ENCODE peak calls at places on chromosomes 12 and 14, in nine cellular contexts. One of them, this sample, is unnamed.
A peak's percentile ranks its signal among the peaks of the same experiment; 100 is the strongest.

GRCh38 chr14:104394606-104394910 is 185.0 kb upstream of the C14orf180 start:
- DNase-seq in SK-N-SH: no peak
- DNase-seq in K562: no peak
- DNase-seq in GM12878: no peak
- DNase-seq in HCT116: no peak
- DNase-seq in transverse colon: no peak
- DNase-seq in breast epithelium: no peak
- DNase-seq in HL-60: no peak
- DNase-seq in stomach: no peak
- DNase-seq in this sample: no peak

GRCh38 chr12:50453872-50454271 is 50.9 kb upstream of the DIP2B start:
- DNase-seq in transverse colon: no peak
- DNase-seq in HL-60: no peak
- DNase-seq in SK-N-SH: no peak
- DNase-seq in GM12878: no peak
- DNase-seq in HCT116: no peak
- DNase-seq in K562: no peak
- DNase-seq in stomach: no peak
- DNase-seq in breast epithelium: no peak
- DNase-seq in this sample: peak; percentile 81

GRCh38 chr12:32811686-32812392 is 56.1 kb upstream of the YARS2 start:
- DNase-seq in GM12878: no peak
- DNase-seq in K562: no peak
- DNase-seq in HCT116: no peak
- DNase-seq in transverse colon: no peak
- DNase-seq in stomach: no peak
- DNase-seq in SK-N-SH: no peak
- DNase-seq in breast epithelium: no peak
- DNase-seq in HL-60: no peak
- DNase-seq in this sample: no peak

GRCh38 chr12:34294137-34294536 is 271.8 kb downstream of the ALG10 start:
- DNase-seq in SK-N-SH: no peak
- DNase-seq in transverse colon: no peak
- DNase-seq in K562: no peak
- DNase-seq in HCT116: no peak
- DNase-seq in stomach: no peak
- DNase-seq in breast epithelium: peak; percentile 37
- DNase-seq in GM12878: no peak
- DNase-seq in HL-60: no peak
- DNase-seq in this sample: no peak

GRCh38 chr12:62859203-62859799 is 75.6 kb downstream of the PPM1H start:
- DNase-seq in K562: no peak
- DNase-seq in stomach: no peak
- DNase-seq in SK-N-SH: no peak
- DNase-seq in HL-60: no peak
- DNase-seq in breast epithelium: no peak
- DNase-seq in GM12878: no peak
- DNase-seq in HCT116: no peak
- DNase-seq in transverse colon: no peak
- DNase-seq in this sample: no peak

GRCh38 chr14:77598366-77599050 is 17.9 kb downstream of the SPTLC2 start:
- DNase-seq in stomach: no peak
- DNase-seq in GM12878: no peak
- DNase-seq in breast epithelium: no peak
- DNase-seq in HL-60: no peak
- DNase-seq in transverse colon: peak; percentile 37
- DNase-seq in HCT116: no peak
- DNase-seq in K562: no peak
- DNase-seq in SK-N-SH: no peak
- DNase-seq in this sample: no peak

GRCh38 chr12:3437986-3438385 is 53.0 kb upstream of the PRMT8 start:
- DNase-seq in K562: no peak
- DNase-seq in transverse colon: no peak
- DNase-seq in breast epithelium: no peak
- DNase-seq in HCT116: no peak
- DNase-seq in stomach: no peak
- DNase-seq in GM12878: no peak
- DNase-seq in HL-60: no peak
- DNase-seq in SK-N-SH: no peak
- DNase-seq in this sample: no peak

GRCh38 chr14:22333408-22334274 is 255.4 kb downstream of the DAD1 start:
- DNase-seq in stomach: peak; percentile 30
- DNase-seq in SK-N-SH: no peak
- DNase-seq in transverse colon: peak; percentile 15
- DNase-seq in breast epithelium: no peak
- DNase-seq in GM12878: no peak
- DNase-seq in K562: peak; percentile 15
- DNase-seq in HCT116: peak; percentile 79
- DNase-seq in HL-60: no peak
- DNase-seq in this sample: no peak

GRCh38 chr12:9378430-9378835 is 170.2 kb upstream of the PZP start:
- DNase-seq in transverse colon: no peak
- DNase-seq in stomach: no peak
- DNase-seq in HL-60: peak; percentile 70
- DNase-seq in SK-N-SH: peak; percentile 47
- DNase-seq in K562: peak; percentile 17
- DNase-seq in breast epithelium: no peak
- DNase-seq in GM12878: no peak
- DNase-seq in HCT116: no peak
- DNase-seq in this sample: no peak

GRCh38 chr12:65885312-65885711 is 61.0 kb downstream of the HMGA2 start:
- DNase-seq in transverse colon: no peak
- DNase-seq in HL-60: no peak
- DNase-seq in K562: no peak
- DNase-seq in stomach: no peak
- DNase-seq in breast epithelium: no peak
- DNase-seq in GM12878: no peak
- DNase-seq in SK-N-SH: no peak
- DNase-seq in HCT116: no peak
- DNase-seq in this sample: no peak

GRCh38 chr14:96145116-96145864 is 59.3 kb upstream of the BDKRB2 start:
- DNase-seq in HCT116: no peak
- DNase-seq in SK-N-SH: no peak
- DNase-seq in stomach: no peak
- DNase-seq in transverse colon: no peak
- DNase-seq in K562: no peak
- DNase-seq in HL-60: no peak
- DNase-seq in breast epithelium: no peak
- DNase-seq in GM12878: no peak
- DNase-seq in this sample: no peak

GRCh38 chr14:65414961-65415589 is 2.5 kb downstream of the FUT8 start:
- DNase-seq in K562: no peak
- DNase-seq in HCT116: no peak
- DNase-seq in breast epithelium: no peak
- DNase-seq in HL-60: no peak
- DNase-seq in stomach: no peak
- DNase-seq in transverse colon: no peak
- DNase-seq in SK-N-SH: peak; percentile 31
- DNase-seq in GM12878: no peak
- DNase-seq in this sample: no peak

GRCh38 chr12:90460681-90461080 is 494.3 kb downstream of the CCER1 start:
- DNase-seq in GM12878: no peak
- DNase-seq in SK-N-SH: no peak
- DNase-seq in breast epithelium: no peak
- DNase-seq in K562: no peak
- DNase-seq in HL-60: no peak
- DNase-seq in stomach: no peak
- DNase-seq in HCT116: no peak
- DNase-seq in transverse colon: no peak
- DNase-seq in this sample: no peak

GRCh38 chr12:90456248-90456647 is 498.7 kb downstream of the CCER1 start:
- DNase-seq in K562: no peak
- DNase-seq in HL-60: no peak
- DNase-seq in SK-N-SH: no peak
- DNase-seq in breast epithelium: no peak
- DNase-seq in GM12878: no peak
- DNase-seq in transverse colon: no peak
- DNase-seq in stomach: no peak
- DNase-seq in HCT116: no peak
- DNase-seq in this sample: no peak
- TF ChIP-seq POLR2AphosphoS5 in K562: no peak
- TF ChIP-seq POLR2AphosphoS5 in HL-60: no peak
- TF ChIP-seq POLR2AphosphoS5 in SK-N-SH: no peak
- TF ChIP-seq POLR2AphosphoS5 in breast epithelium: no peak
- TF ChIP-seq POLR2AphosphoS5 in GM12878: no peak
- TF ChIP-seq POLR2AphosphoS5 in transverse colon: no peak
- TF ChIP-seq POLR2AphosphoS5 in stomach: no peak
- TF ChIP-seq POLR2AphosphoS5 in HCT116: no peak
- TF ChIP-seq POLR2AphosphoS5 in this sample: no peak

GRCh38 chr14:99611639-99612038 is 7.6 kb upstream of the CCDC85C start:
- DNase-seq in SK-N-SH: no peak
- DNase-seq in stomach: no peak
- DNase-seq in transverse colon: no peak
- DNase-seq in breast epithelium: no peak
- DNase-seq in K562: no peak
- DNase-seq in HL-60: no peak
- DNase-seq in HCT116: no peak
- DNase-seq in GM12878: no peak
- DNase-seq in this sample: no peak

GRCh38 chr14:99606359-99606758 is 2.4 kb upstream of the CCDC85C start:
- DNase-seq in SK-N-SH: no peak
- DNase-seq in breast epithelium: no peak
- DNase-seq in transverse colon: no peak
- DNase-seq in stomach: no peak
- DNase-seq in HCT116: no peak
- DNase-seq in HL-60: no peak
- DNase-seq in GM12878: no peak
- DNase-seq in K562: peak; percentile 41
- DNase-seq in this sample: no peak

GRCh38 chr14:99609245-99610117 is 5.5 kb upstream of the CCDC85C start:
- DNase-seq in stomach: no peak
- DNase-seq in SK-N-SH: no peak
- DNase-seq in K562: no peak
- DNase-seq in HCT116: no peak
- DNase-seq in transverse colon: peak; percentile 32
- DNase-seq in breast epithelium: no peak
- DNase-seq in HL-60: no peak
- DNase-seq in GM12878: no peak
- DNase-seq in this sample: no peak

GRCh38 chr14:99605299-99605961 is 1.4 kb upstream of the CCDC85C start:
- DNase-seq in GM12878: no peak
- DNase-seq in breast epithelium: no peak
- DNase-seq in transverse colon: peak; percentile 79
- DNase-seq in HL-60: no peak
- DNase-seq in K562: peak; percentile 79
- DNase-seq in SK-N-SH: peak; percentile 84
- DNase-seq in HCT116: peak; percentile 29
- DNase-seq in stomach: peak; percentile 74
- DNase-seq in this sample: no peak

DNA sequence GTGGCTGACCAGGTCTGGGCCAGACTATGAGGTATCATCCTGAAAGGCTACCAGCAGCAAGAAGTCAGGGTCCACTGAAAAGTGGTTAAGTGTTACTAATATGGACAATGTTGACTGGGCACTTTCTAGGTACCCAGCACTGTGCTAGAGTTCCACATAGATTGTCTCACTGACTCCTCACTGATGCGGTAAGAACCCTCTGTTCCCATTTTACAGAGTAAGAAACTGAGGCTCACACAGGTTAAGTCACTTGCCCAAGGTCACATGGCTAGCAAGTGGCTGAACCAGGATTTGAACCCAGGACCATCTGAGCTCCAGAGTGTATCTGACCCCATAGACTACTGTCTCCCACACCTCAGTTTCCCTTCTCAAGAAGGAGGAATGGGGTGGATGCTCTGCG is 4.6 kb upstream of the CCDC85C start:
- DNase-seq in breast epithelium: no peak
- DNase-seq in HL-60: no peak
- DNase-seq in SK-N-SH: no peak
- DNase-seq in transverse colon: no peak
- DNase-seq in GM12878: no peak
- DNase-seq in K562: no peak
- DNase-seq in HCT116: no peak
- DNase-seq in stomach: no peak
- DNase-seq in this sample: no peak
- TF ChIP-seq POLR2AphosphoS5 in breast epithelium: no peak
- TF ChIP-seq POLR2AphosphoS5 in HL-60: no peak
- TF ChIP-seq POLR2AphosphoS5 in SK-N-SH: no peak
- TF ChIP-seq POLR2AphosphoS5 in transverse colon: no peak
- TF ChIP-seq POLR2AphosphoS5 in GM12878: no peak
- TF ChIP-seq POLR2AphosphoS5 in K562: no peak
- TF ChIP-seq POLR2AphosphoS5 in HCT116: no peak
- TF ChIP-seq POLR2AphosphoS5 in stomach: no peak
- TF ChIP-seq POLR2AphosphoS5 in this sample: no peak

GRCh38 chr14:20988717-20989116 is 1.1 kb upstream of the METTL17 start:
- DNase-seq in HL-60: peak; percentile 49
- DNase-seq in SK-N-SH: no peak
- DNase-seq in breast epithelium: no peak
- DNase-seq in stomach: no peak
- DNase-seq in transverse colon: no peak
- DNase-seq in GM12878: no peak
- DNase-seq in K562: no peak
- DNase-seq in HCT116: no peak
- DNase-seq in this sample: no peak

GRCh38 chr14:20989787-20990600 is at the start of gene METTL17:
- DNase-seq in HCT116: peak; percentile 93
- DNase-seq in SK-N-SH: peak; percentile 85
- DNase-seq in breast epithelium: peak; percentile 90
- DNase-seq in K562: peak; percentile 43
- DNase-seq in GM12878: peak; percentile 91
- DNase-seq in HL-60: peak; percentile 97
- DNase-seq in stomach: peak; percentile 89
- DNase-seq in transverse colon: peak; percentile 92
- DNase-seq in this sample: peak; percentile 94

GRCh38 chr14:20986811-20987210 is 3.0 kb upstream of the METTL17 start:
- DNase-seq in SK-N-SH: no peak
- DNase-seq in HL-60: no peak
- DNase-seq in breast epithelium: no peak
- DNase-seq in transverse colon: no peak
- DNase-seq in HCT116: peak; percentile 48
- DNase-seq in stomach: no peak
- DNase-seq in GM12878: no peak
- DNase-seq in K562: peak; percentile 32
- DNase-seq in this sample: no peak

GRCh38 chr14:20989464-20989786 is 355 bp upstream of the METTL17 start:
- DNase-seq in HCT116: no peak
- DNase-seq in transverse colon: no peak
- DNase-seq in SK-N-SH: no peak
- DNase-seq in breast epithelium: no peak
- DNase-seq in HL-60: no peak
- DNase-seq in stomach: no peak
- DNase-seq in GM12878: no peak
- DNase-seq in K562: peak; percentile 74
- DNase-seq in this sample: no peak
- TF ChIP-seq POLR2AphosphoS5 in HCT116: peak; percentile 53
- TF ChIP-seq POLR2AphosphoS5 in transverse colon: no peak
- TF ChIP-seq POLR2AphosphoS5 in SK-N-SH: peak; percentile 66
- TF ChIP-seq POLR2AphosphoS5 in breast epithelium: no peak
- TF ChIP-seq POLR2AphosphoS5 in HL-60: no peak
- TF ChIP-seq POLR2AphosphoS5 in stomach: no peak
- TF ChIP-seq POLR2AphosphoS5 in GM12878: no peak
- TF ChIP-seq POLR2AphosphoS5 in K562: no peak
- TF ChIP-seq POLR2AphosphoS5 in this sample: peak; percentile 42

DNA sequence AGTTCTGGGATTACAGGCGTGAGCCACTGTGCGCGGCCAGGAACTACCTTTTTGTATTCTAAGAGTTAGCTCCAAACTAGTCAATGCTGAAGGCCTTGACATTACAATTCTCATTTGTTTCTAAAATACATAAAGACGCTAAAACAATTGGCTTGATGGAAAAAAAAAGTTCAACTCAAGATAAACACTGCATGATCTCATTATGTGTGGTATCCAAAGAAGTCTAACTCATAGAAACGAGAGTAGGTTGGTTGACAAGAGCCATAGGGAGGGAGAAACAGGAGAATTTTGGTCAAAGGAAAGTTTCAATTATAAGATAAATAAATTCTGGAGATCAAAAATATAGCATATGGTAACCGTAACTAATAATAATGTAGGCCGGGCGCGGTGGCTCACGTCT is 20.0 kb upstream of the RNF34 start:
- DNase-seq in HCT116: no peak
- DNase-seq in breast epithelium: no peak
- DNase-seq in SK-N-SH: no peak
- DNase-seq in HL-60: no peak
- DNase-seq in GM12878: no peak
- DNase-seq in stomach: no peak
- DNase-seq in transverse colon: no peak
- DNase-seq in K562: no peak
- DNase-seq in this sample: no peak
- TF ChIP-seq POLR2AphosphoS5 in HCT116: no peak
- TF ChIP-seq POLR2AphosphoS5 in breast epithelium: no peak
- TF ChIP-seq POLR2AphosphoS5 in SK-N-SH: no peak
- TF ChIP-seq POLR2AphosphoS5 in HL-60: no peak
- TF ChIP-seq POLR2AphosphoS5 in GM12878: no peak
- TF ChIP-seq POLR2AphosphoS5 in stomach: no peak
- TF ChIP-seq POLR2AphosphoS5 in transverse colon: no peak
- TF ChIP-seq POLR2AphosphoS5 in K562: no peak
- TF ChIP-seq POLR2AphosphoS5 in this sample: no peak

This sample was measured in SK-N-MC.